ENCODE peak calls at places on chromosome 4, in eight cellular contexts. A is fibroblast of the aortic adventitia, Q is upper lobe of right lung, F is tibial artery, J is uterus, N is tibial nerve, K is brain microvascular endothelial cell, L is retinal pigment epithelial cell. U is an unnamed sample.

GRCh38 chr4:824461-825062 is 1.4 kb downstream of the CPLX1 start:
- DNase-seq in N (no peak), A (no peak), J (no peak), F (no peak), K (no peak), L (no peak), Q (peak), U (no peak)

GRCh38 chr4:52657630-52658501 is 1.2 kb downstream of the USP46 start:
- DNase-seq in L (peak), Q (no peak), N (peak), A (peak), K (no peak), J (no peak), F (no peak), U (peak)

GRCh38 chr4:147326581-147326980 is 154.3 kb upstream of the EDNRA start:
- DNase-seq in K (no peak), J (no peak), F (no peak), A (peak), N (no peak), Q (no peak), L (no peak), U (peak)

GRCh38 chr4:152063301-152064235 is 302.8 kb upstream of the GATB start:
- DNase-seq in A (peak), K (no peak), L (no peak), Q (no peak), N (no peak), J (no peak), F (no peak), U (no peak)

GRCh38 chr4:17055788-17056187 is 157.3 kb upstream of the LDB2 start:
- DNase-seq in L (no peak), F (no peak), N (no peak), Q (no peak), A (peak), K (peak), J (no peak), U (peak)

GRCh38 chr4:6126971-6127745 is 73.2 kb downstream of the JAKMIP1 start:
- DNase-seq in Q (peak), N (no peak), F (peak), K (no peak), A (no peak), J (no peak), L (no peak), U (no peak)

GRCh38 chr4:165803005-165803404 is 70.0 kb upstream of the TLL1 start:
- DNase-seq in F (no peak), J (no peak), K (no peak), Q (no peak), A (no peak), N (no peak), L (no peak), U (no peak)

GRCh38 chr4:121370729-121371325 is 10.0 kb downstream of the QRFPR start:
- DNase-seq in A (peak), K (peak), L (no peak), Q (no peak), N (peak), J (no peak), F (no peak), U (peak)

GRCh38 chr4:73613130-73613529 is 7.1 kb downstream of the RASSF6 start:
- DNase-seq in J (no peak), K (no peak), L (no peak), A (no peak), F (no peak), Q (no peak), N (no peak), U (no peak)

GRCh38 chr4:71545168-71545567 is 206.3 kb downstream of the SLC4A4 start:
- DNase-seq in A (peak), L (no peak), Q (no peak), F (no peak), N (no peak), J (no peak), K (peak), U (peak)

GRCh38 chr4:576245-576821 is at the start of gene TMEM271:
- DNase-seq in Q (no peak), J (no peak), L (no peak), N (no peak), K (no peak), A (no peak), F (no peak), U (no peak)

GRCh38 chr4:60611762-60612496 is 588.2 kb upstream of the ADGRL3 start:
- DNase-seq in K (peak), J (no peak), F (no peak), L (peak), N (no peak), Q (no peak), A (no peak), U (no peak)

GRCh38 chr4:111798840-111799239 is 346.4 kb upstream of the FAM241A start:
- DNase-seq in K (no peak), F (no peak), A (no peak), J (no peak), N (no peak), Q (no peak), L (no peak), U (no peak)

GRCh38 chr4:148007303-148007702 is 275.4 kb downstream of the ARHGAP10 start:
- DNase-seq in N (no peak), Q (no peak), A (peak), K (peak), F (no peak), J (peak), L (peak), U (peak)

GRCh38 chr4:20192754-20193521 is 58.8 kb upstream of the SLIT2 start:
- DNase-seq in N (no peak), A (peak), F (no peak), Q (no peak), L (no peak), K (peak), J (no peak), U (peak)

GRCh38 chr4:6262176-6262575 is 7.5 kb upstream of the WFS1 start:
- DNase-seq in F (no peak), A (no peak), K (no peak), J (no peak), L (no peak), N (no peak), Q (no peak), U (no peak)

GRCh38 chr4:17027495-17027894 is 129.1 kb upstream of the LDB2 start:
- DNase-seq in Q (no peak), F (no peak), A (peak), K (peak), J (no peak), L (peak), N (no peak), U (peak)

GRCh38 chr4:81375745-81376144 is 96.0 kb downstream of the RASGEF1B start:
- DNase-seq in N (no peak), K (no peak), Q (no peak), A (no peak), F (no peak), J (no peak), L (no peak), U (no peak)

GRCh38 chr4:16897991-16898827 is at the start of gene LDB2:
- DNase-seq in J (peak), L (peak), N (peak), A (peak), F (peak), Q (peak), K (peak), U (peak)

GRCh38 chr4:165150545-165150944 is 37.9 kb upstream of the TMEM192 start:
- DNase-seq in N (no peak), K (no peak), J (no peak), A (no peak), F (no peak), L (no peak), Q (no peak), U (no peak)

GRCh38 chr4:140092094-140092820 is 61.7 kb downstream of the MAML3 start:
- DNase-seq in A (no peak), L (no peak), K (no peak), F (no peak), N (no peak), Q (peak), J (peak), U (no peak)
- H3K4me3 ChIP-seq in A (peak), L (peak), K (peak), F (peak), N (peak), Q (peak), J (peak), U (peak)

GRCh38 chr4:177250056-177250696 is 59.5 kb upstream of the NEIL3 start:
- DNase-seq in A (peak), F (peak), N (peak), J (peak), L (peak), K (peak), Q (peak), U (peak)
- TF ChIP-seq CTCF in A (peak), F (peak), N (peak), J (peak), L (peak), K (peak), Q (peak), U (peak)

GRCh38 chr4:37299468-37299867 is 54.9 kb downstream of the NWD2 start:
- DNase-seq in Q (no peak), K (no peak), J (no peak), N (no peak), A (no peak), F (no peak), L (no peak), U (no peak)
- H3K4me3 ChIP-seq in Q (no peak), K (no peak), J (no peak), N (no peak), A (no peak), F (no peak), L (no peak), U (no peak)

GRCh38 chr4:2671267-2671895 is 84.8 kb downstream of the TNIP2 start:
- DNase-seq in K (no peak), J (no peak), N (no peak), A (no peak), L (no peak), Q (no peak), F (no peak), U (no peak)

GRCh38 chr4:2667428-2667827 is 88.7 kb downstream of the TNIP2 start:
- DNase-seq in K (no peak), J (no peak), A (peak), Q (no peak), L (no peak), N (no peak), F (no peak), U (no peak)

GRCh38 chr4:2672082-2672481 is 84.1 kb downstream of the TNIP2 start:
- DNase-seq in F (no peak), A (no peak), K (no peak), Q (no peak), J (no peak), L (no peak), N (no peak), U (no peak)

GRCh38 chr4:2672700-2673099 is 83.4 kb downstream of the TNIP2 start:
- DNase-seq in N (no peak), F (no peak), Q (no peak), J (no peak), L (no peak), A (no peak), K (no peak), U (no peak)

GRCh38 chr4:2673157-2673556 is 83.0 kb downstream of the TNIP2 start:
- DNase-seq in N (no peak), F (no peak), Q (no peak), L (no peak), K (no peak), J (no peak), A (peak), U (no peak)
- TF ChIP-seq CTCF in N (no peak), F (no peak), Q (peak), L (peak), K (peak), J (peak), A (peak), U (peak)

DNA sequence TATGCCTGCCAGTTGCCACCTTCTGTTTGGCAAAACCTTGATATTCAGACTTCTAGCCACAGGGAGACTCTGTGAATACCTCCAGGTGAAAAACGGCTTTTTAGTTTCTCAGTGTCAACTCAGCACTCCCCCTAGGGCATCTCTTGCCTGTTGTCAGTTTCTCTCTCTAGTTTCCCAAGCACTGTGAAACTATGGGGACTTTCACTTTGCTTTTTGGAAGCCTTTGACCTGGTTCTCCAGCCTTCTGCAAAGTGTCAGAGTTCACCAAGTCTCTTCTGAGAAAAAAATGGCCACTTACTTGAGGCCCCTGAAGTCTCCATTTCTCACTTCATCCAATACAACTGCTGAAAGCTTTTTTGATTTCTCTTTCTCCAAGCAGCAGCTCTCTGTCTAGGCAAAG is 521.5 kb downstream of the INPP4B start:
- DNase-seq in A (no peak), K (no peak), Q (no peak), F (no peak), J (no peak), L (no peak), N (no peak), U (no peak)
- H3K4me3 ChIP-seq in A (no peak), K (no peak), Q (no peak), F (no peak), J (no peak), L (no peak), N (no peak), U (no peak)

DNA sequence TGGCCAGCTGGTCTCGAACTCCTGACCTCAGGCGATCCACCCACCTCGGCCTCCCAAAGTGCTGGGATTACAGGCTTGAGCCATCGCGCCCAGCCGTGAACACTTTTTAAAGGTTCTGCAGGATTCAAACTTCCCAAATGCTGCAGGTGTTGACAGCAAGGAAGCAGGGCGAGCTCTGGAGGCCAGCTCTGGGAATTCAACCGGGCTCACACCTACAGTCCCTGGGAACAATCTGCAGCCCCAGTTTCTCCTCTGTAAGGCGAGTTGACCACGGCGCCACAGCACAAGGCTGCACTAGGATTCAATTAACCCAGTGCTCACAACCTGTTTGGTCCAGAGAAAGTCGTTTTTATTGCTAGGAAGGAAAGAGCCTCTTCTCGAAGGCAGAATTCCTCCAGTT is 1.6 kb downstream of the MTNR1A start:
- DNase-seq in N (no peak), F (no peak), L (no peak), K (no peak), A (no peak), J (no peak), Q (no peak), U (no peak)
- TF ChIP-seq CTCF in N (no peak), F (no peak), L (no peak), K (no peak), A (no peak), J (no peak), Q (no peak), U (no peak)

GRCh38 chr4:40209401-40209800 is 12.6 kb downstream of the RHOH start:
- DNase-seq in F (no peak), N (no peak), L (no peak), A (no peak), K (no peak), J (no peak), Q (no peak), U (no peak)
- H3K4me3 ChIP-seq in F (no peak), N (no peak), L (no peak), A (no peak), K (no peak), J (no peak), Q (no peak), U (no peak)

GRCh38 chr4:177100307-177100706 is 209.4 kb upstream of the NEIL3 start:
- DNase-seq in L (no peak), K (no peak), F (no peak), A (no peak), Q (no peak), N (no peak), J (no peak), U (no peak)
- TF ChIP-seq CTCF in L (peak), K (peak), F (no peak), A (no peak), Q (no peak), N (no peak), J (no peak), U (no peak)

U was measured in AG10803.